ENCODE peak calls at places on chromosome 1, in five cellular contexts. R is neural progenitor cell, I is PC-3, X is SK-N-SH, M is GM23338. Z is an unnamed sample.
A peak's percentile ranks its signal among the peaks of the same experiment; 100 is the strongest.

GRCh38 chr1:111364690-111365089 is 62.8 kb downstream of the OVGP1 start:
- DNase-seq in R (peak; percentile 7), I (no peak), X (no peak), M (peak; percentile 36), Z (no peak)

GRCh38 chr1:205258313-205259176 is 30.8 kb downstream of the TMCC2 start:
- DNase-seq in R (no peak), I (peak; percentile 34), X (no peak), M (no peak), Z (no peak)

GRCh38 chr1:25484096-25484495 is 53.4 kb downstream of the MACO1 start:
- DNase-seq in R (no peak), I (no peak), X (no peak), M (peak; percentile 24), Z (no peak)

GRCh38 chr1:94324168-94324544 is 86.8 kb upstream of the ARHGAP29 start:
- DNase-seq in R (no peak), I (peak; percentile 93), X (no peak), M (no peak), Z (no peak)

GRCh38 chr1:182614796-182615451 is 10.7 kb upstream of the RGS16 start:
- DNase-seq in R (peak; percentile 84), I (peak; percentile 40), X (peak; percentile 85), M (peak; percentile 78), Z (peak; percentile 43)

GRCh38 chr1:56098956-56099355 is 480.4 kb downstream of the PLPP3 start:
- DNase-seq in R (no peak), I (no peak), X (no peak), M (no peak), Z (no peak)

GRCh38 chr1:172917972-172918371 is 132.8 kb downstream of the TNFSF18 start:
- DNase-seq in R (no peak), I (peak; percentile 100), X (no peak), M (no peak), Z (no peak)

GRCh38 chr1:92291372-92291999 is 7.3 kb downstream of the GLMN start:
- DNase-seq in R (peak; percentile 64), I (peak; percentile 75), X (peak; percentile 49), M (peak; percentile 79), Z (peak; percentile 50)

GRCh38 chr1:88398338-88398737 is 285.7 kb upstream of the PKN2 start:
- DNase-seq in R (no peak), I (peak; percentile 55), X (no peak), M (no peak), Z (no peak)

GRCh38 chr1:66951513-66951912 is 26.7 kb downstream of the MIER1 start:
- DNase-seq in R (no peak), I (no peak), X (no peak), M (no peak), Z (no peak)

GRCh38 chr1:15410884-15411245 is 1.2 kb downstream of the EFHD2 start:
- DNase-seq in R (no peak), I (no peak), X (no peak), M (no peak), Z (no peak)

GRCh38 chr1:33872681-33873080 is 8.8 kb downstream of the HMGB4 start:
- DNase-seq in R (peak; percentile 76), I (no peak), X (no peak), M (no peak), Z (no peak)
- TF ChIP-seq EZH2phosphoT487 in R (peak; percentile 93), I (no peak), X (no peak), M (no peak), Z (no peak)

GRCh38 chr1:100927276-100927675 is 31.4 kb downstream of the SLC30A7 start:
- DNase-seq in R (no peak), I (no peak), X (no peak), M (no peak), Z (no peak)

GRCh38 chr1:100924991-100925390 is 29.1 kb downstream of the SLC30A7 start:
- DNase-seq in R (no peak), I (no peak), X (no peak), M (no peak), Z (no peak)

GRCh38 chr1:100930494-100930893 is 34.6 kb downstream of the SLC30A7 start:
- DNase-seq in R (no peak), I (no peak), X (no peak), M (no peak), Z (no peak)

GRCh38 chr1:100926240-100926639 is 30.4 kb downstream of the SLC30A7 start:
- DNase-seq in R (no peak), I (no peak), X (no peak), M (no peak), Z (no peak)

DNA sequence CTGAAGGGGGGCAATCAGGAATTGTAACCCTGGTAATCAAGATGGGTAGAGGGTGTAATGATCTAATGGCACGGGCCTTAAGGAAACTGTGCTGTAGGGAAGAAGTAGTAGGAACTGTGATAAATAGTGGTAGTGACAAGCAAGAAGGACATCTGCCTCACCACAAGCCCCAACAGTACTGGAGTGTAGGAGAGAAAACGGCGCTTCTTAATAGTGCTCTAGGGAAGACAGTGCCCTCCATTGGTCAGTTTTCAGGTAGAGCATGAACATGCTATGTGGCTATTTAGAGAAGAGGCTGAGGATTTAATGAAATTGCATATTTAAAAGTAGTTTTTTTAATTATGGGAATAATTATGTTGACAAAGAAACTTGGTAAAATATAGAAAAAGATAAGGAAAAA is 32.2 kb downstream of the SLC30A7 start:
- DNase-seq in R (peak; percentile 39), I (no peak), X (peak; percentile 1), M (peak; percentile 64), Z (no peak)
- TF ChIP-seq CTCF in R (peak; percentile 41), I (peak; percentile 38), X (peak; percentile 10), M (peak; percentile 60), Z (peak; percentile 45)

GRCh38 chr1:19370453-19371170 is 58.5 kb downstream of the SLC66A1 start:
- DNase-seq in R (no peak), I (no peak), X (no peak), M (no peak), Z (no peak)
- TF ChIP-seq EZH2phosphoT487 in R (no peak), I (no peak), X (no peak), M (no peak), Z (no peak)

DNA sequence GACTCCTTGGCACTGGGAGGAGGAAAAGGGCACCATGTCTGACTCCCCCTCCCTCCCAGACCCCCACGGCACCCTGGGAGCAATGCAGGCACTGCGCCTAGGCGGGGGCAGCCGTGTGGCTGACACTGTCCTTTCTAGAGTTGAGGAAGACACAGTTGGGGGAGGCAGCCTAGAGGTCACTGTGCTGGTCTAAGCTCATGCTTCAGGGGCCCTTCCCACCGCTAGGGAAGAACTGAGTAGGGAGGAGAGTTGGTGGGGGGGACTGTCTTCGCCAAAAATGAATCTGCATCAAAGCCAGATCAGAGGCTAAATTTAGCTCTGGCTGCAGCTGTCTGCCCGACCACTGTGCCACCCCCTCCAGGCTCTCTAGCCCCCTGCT is 3.4 kb downstream of the SEMA6C start:
- DNase-seq in R (peak; percentile 13), I (no peak), X (peak; percentile 14), M (peak; percentile 32), Z (no peak)
- TF ChIP-seq CTCF in R (no peak), I (no peak), X (no peak), M (no peak), Z (no peak)

GRCh38 chr1:156860113-156860638 is 489 bp upstream of the NTRK1 start:
- DNase-seq in R (peak; percentile 88), I (peak; percentile 65), X (peak; percentile 87), M (peak; percentile 80), Z (peak; percentile 63)

GRCh38 chr1:156858555-156858956 is 361 bp downstream of the INSRR start:
- DNase-seq in R (peak; percentile 47), I (no peak), X (peak; percentile 80), M (no peak), Z (no peak)

GRCh38 chr1:156858959-156859522 is at the start of gene INSRR:
- DNase-seq in R (peak; percentile 61), I (no peak), X (peak; percentile 73), M (peak; percentile 62), Z (no peak)

GRCh38 chr1:156860639-156861423 is at the start of gene NTRK1:
- DNase-seq in R (peak; percentile 83), I (peak; percentile 38), X (peak; percentile 95), M (peak; percentile 77), Z (peak; percentile 50)

DNA sequence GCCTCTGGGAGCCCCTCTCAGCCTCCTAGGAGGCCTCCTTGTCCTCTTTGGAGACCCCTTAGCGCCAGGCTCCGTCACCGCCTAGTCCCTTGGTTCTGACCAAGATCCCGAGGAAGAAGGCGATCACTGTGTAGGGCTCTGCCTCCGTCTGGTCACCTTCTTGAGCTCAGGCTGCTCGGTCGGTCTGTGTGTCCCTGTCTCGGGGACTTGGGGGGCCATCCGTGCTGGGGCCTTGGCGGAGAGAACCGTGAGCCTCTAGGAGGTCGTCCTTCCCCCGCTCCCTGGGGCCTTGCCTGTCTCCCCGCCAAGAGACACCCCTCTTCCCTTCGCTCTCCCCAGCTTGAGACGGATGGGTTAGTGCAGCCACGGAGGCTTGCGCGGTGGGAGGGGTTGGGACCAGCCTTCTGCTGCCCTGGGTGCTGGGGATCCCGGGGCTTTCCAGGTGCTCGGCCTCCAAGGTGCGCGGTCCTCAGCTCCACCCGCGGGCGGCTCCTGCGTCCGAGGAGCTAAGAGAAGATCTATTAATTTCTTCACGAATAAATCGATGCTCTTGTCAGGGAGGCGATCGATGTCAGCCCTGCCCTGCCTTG is 701 bp upstream of the INSRR start:
- DNase-seq in R (peak; percentile 56), I (peak; percentile 35), X (peak; percentile 61), M (peak; percentile 55), Z (no peak)
- TF ChIP-seq EZH2phosphoT487 in R (no peak), I (no peak), X (no peak), M (no peak), Z (no peak)

DNA sequence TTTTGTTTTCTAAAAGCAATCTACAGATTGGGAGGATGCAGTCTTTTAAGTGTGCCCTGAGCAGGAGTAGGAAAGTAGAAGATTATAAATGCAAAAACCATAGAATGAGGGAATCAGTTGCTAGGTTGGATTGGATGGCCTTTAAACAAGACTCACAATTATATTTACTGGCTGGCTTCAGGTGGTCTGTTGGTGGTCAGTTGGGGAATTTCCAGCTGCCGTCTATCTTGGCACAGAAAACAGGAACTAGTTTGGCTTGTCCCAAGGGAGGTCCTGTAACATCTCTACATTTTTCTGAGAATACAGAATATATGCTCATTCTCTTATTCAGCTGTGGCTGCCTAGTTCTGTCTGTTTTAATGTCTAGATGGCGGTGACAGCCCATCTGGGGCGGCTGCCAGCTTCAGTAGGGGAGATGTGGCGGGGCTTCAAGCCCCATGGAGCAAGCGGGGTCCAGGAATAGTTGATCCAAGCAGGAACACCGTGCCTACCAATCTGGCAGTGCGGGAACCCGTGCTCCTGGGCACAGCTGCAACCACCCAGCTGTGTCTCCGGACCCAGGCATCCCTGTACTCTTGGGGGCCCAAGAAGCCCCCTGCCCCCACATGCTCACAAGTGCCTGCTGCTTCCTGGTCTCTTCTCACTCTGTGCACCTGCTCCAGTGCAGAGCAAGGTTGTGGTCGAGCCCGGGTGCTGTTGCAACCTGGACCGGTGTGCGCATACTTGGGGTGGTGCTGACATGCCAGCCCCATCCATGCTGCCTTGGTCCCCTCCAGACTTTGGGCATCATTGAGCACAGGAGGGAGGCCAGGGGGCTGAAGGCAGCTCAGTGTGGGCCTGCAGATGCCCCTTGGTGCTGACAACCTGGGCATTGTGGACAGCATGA is 1182.6 kb downstream of the AMY1C start:
- DNase-seq in R (no peak), I (no peak), X (no peak), M (no peak), Z (peak; percentile 88)
- TF ChIP-seq CTCF in R (no peak), I (no peak), X (no peak), M (no peak), Z (no peak)

GRCh38 chr1:33365560-33365997 is 44.7 kb upstream of the A3GALT2 start:
- DNase-seq in R (peak; percentile 57), I (no peak), X (no peak), M (no peak), Z (no peak)
- TF ChIP-seq EZH2phosphoT487 in R (no peak), I (no peak), X (no peak), M (no peak), Z (no peak)

GRCh38 chr1:201463071-201463552 is 5.9 kb downstream of the PHLDA3 start:
- DNase-seq in R (peak; percentile 37), I (peak; percentile 69), X (peak; percentile 51), M (peak; percentile 54), Z (no peak)
- TF ChIP-seq CTCF in R (peak; percentile 39), I (peak; percentile 78), X (peak; percentile 51), M (peak; percentile 65), Z (no peak)